ENCODE peak calls at places on chromosome 10, in five cellular contexts. One of them, this sample, is unnamed.

GRCh38 chr10:100724531-100725027 is 20.8 kb upstream of the PAX2 start:
- DNase-seq in heart left ventricle: no peak
- DNase-seq in neuronal stem cell: no peak
- DNase-seq in breast epithelium: no peak
- DNase-seq in HCT116: no peak
- DNase-seq in this sample: no peak

GRCh38 chr10:9786576-9786975 is 1231.1 kb upstream of the CELF2 start:
- DNase-seq in heart left ventricle: no peak
- DNase-seq in neuronal stem cell: no peak
- DNase-seq in breast epithelium: no peak
- DNase-seq in HCT116: no peak
- DNase-seq in this sample: no peak

GRCh38 chr10:88190540-88191213 is 327.3 kb downstream of the PTEN start:
- DNase-seq in heart left ventricle: peak; percentile 23
- DNase-seq in neuronal stem cell: no peak
- DNase-seq in breast epithelium: no peak
- DNase-seq in HCT116: no peak
- DNase-seq in this sample: no peak

GRCh38 chr10:91198781-91199180 is 21.7 kb upstream of the PCGF5 start:
- DNase-seq in heart left ventricle: no peak
- DNase-seq in neuronal stem cell: no peak
- DNase-seq in breast epithelium: no peak
- DNase-seq in HCT116: no peak
- DNase-seq in this sample: no peak

GRCh38 chr10:123144697-123145541 is 3.0 kb upstream of the HMX2 start:
- DNase-seq in heart left ventricle: no peak
- DNase-seq in neuronal stem cell: peak; percentile 26
- DNase-seq in breast epithelium: no peak
- DNase-seq in HCT116: no peak
- DNase-seq in this sample: no peak

GRCh38 chr10:66322261-66322660 is 603.6 kb upstream of the LRRTM3 start:
- DNase-seq in heart left ventricle: no peak
- DNase-seq in neuronal stem cell: no peak
- DNase-seq in breast epithelium: no peak
- DNase-seq in HCT116: no peak
- DNase-seq in this sample: no peak

GRCh38 chr10:122044713-122045112 is 55.8 kb downstream of the TACC2 start:
- DNase-seq in heart left ventricle: no peak
- DNase-seq in neuronal stem cell: no peak
- DNase-seq in breast epithelium: no peak
- DNase-seq in HCT116: no peak
- DNase-seq in this sample: no peak

GRCh38 chr10:60479305-60480020 is 89.8 kb upstream of the ANK3 start:
- DNase-seq in heart left ventricle: no peak
- DNase-seq in neuronal stem cell: no peak
- DNase-seq in breast epithelium: no peak
- DNase-seq in HCT116: no peak
- DNase-seq in this sample: no peak

GRCh38 chr10:14362098-14362497 is 31.4 kb upstream of the FRMD4A start:
- DNase-seq in heart left ventricle: no peak
- DNase-seq in neuronal stem cell: no peak
- DNase-seq in breast epithelium: no peak
- DNase-seq in HCT116: no peak
- DNase-seq in this sample: no peak

GRCh38 chr10:15789793-15790525 is 70.2 kb upstream of the ITGA8 start:
- DNase-seq in heart left ventricle: no peak
- DNase-seq in neuronal stem cell: no peak
- DNase-seq in breast epithelium: no peak
- DNase-seq in HCT116: no peak
- DNase-seq in this sample: no peak

GRCh38 chr10:126458453-126458852 is 70.2 kb upstream of the ADAM12 start:
- DNase-seq in heart left ventricle: no peak
- DNase-seq in neuronal stem cell: no peak
- DNase-seq in breast epithelium: no peak
- DNase-seq in HCT116: no peak
- DNase-seq in this sample: no peak
- H3K27ac ChIP-seq in heart left ventricle: no peak overlapping the region
- H3K27ac ChIP-seq in neuronal stem cell: no peak overlapping the region
- H3K27ac ChIP-seq in breast epithelium: no peak overlapping the region
- H3K27ac ChIP-seq in HCT116: no peak overlapping the region
- H3K27ac ChIP-seq in this sample: no peak overlapping the region

GRCh38 chr10:85557706-85558105 is 808.9 kb downstream of the GRID1 start:
- DNase-seq in heart left ventricle: no peak
- DNase-seq in neuronal stem cell: no peak
- DNase-seq in breast epithelium: no peak
- DNase-seq in HCT116: no peak
- DNase-seq in this sample: no peak
- H3K27ac ChIP-seq in heart left ventricle: no peak overlapping the region
- H3K27ac ChIP-seq in neuronal stem cell: no peak overlapping the region
- H3K27ac ChIP-seq in breast epithelium: no peak overlapping the region
- H3K27ac ChIP-seq in HCT116: no peak overlapping the region
- H3K27ac ChIP-seq in this sample: no peak overlapping the region

GRCh38 chr10:30039988-30040387 is 19.4 kb downstream of the JCAD start:
- DNase-seq in heart left ventricle: no peak
- DNase-seq in neuronal stem cell: no peak
- DNase-seq in breast epithelium: no peak
- DNase-seq in HCT116: no peak
- DNase-seq in this sample: no peak
- H3K27ac ChIP-seq in heart left ventricle: peak overlapping the region; percentile 67
- H3K27ac ChIP-seq in neuronal stem cell: no peak overlapping the region
- H3K27ac ChIP-seq in breast epithelium: no peak overlapping the region
- H3K27ac ChIP-seq in HCT116: no peak overlapping the region
- H3K27ac ChIP-seq in this sample: no peak overlapping the region

GRCh38 chr10:21280037-21280436 is 245.4 kb downstream of the SKIDA1 start:
- DNase-seq in heart left ventricle: no peak
- DNase-seq in neuronal stem cell: no peak
- DNase-seq in breast epithelium: no peak
- DNase-seq in HCT116: no peak
- DNase-seq in this sample: no peak
- H3K27ac ChIP-seq in heart left ventricle: no peak overlapping the region
- H3K27ac ChIP-seq in neuronal stem cell: no peak overlapping the region
- H3K27ac ChIP-seq in breast epithelium: no peak overlapping the region
- H3K27ac ChIP-seq in HCT116: no peak overlapping the region
- H3K27ac ChIP-seq in this sample: no peak overlapping the region

This sample was measured in caudate nucleus.